ENCODE peak calls at places on chromosomes 1 and 21, in four cellular contexts. One of them, this sample, is unnamed.

GRCh38 chr1:183323849-183324683 is 94.1 kb downstream of the NMNAT2 start:
- DNase-seq in left ventricle myocardium inferior: no peak
- DNase-seq in astrocyte of the spinal cord: peak
- DNase-seq in GM23248: no peak
- DNase-seq in this sample: no peak

GRCh38 chr1:225454733-225455132 is 26.9 kb upstream of the LBR start:
- DNase-seq in left ventricle myocardium inferior: no peak
- DNase-seq in astrocyte of the spinal cord: peak
- DNase-seq in GM23248: peak
- DNase-seq in this sample: peak

GRCh38 chr21:37208741-37209225 is 58.4 kb downstream of the VPS26C start:
- DNase-seq in left ventricle myocardium inferior: no peak
- DNase-seq in astrocyte of the spinal cord: no peak
- DNase-seq in GM23248: no peak
- DNase-seq in this sample: no peak

GRCh38 chr1:84450916-84451315 is 28.1 kb upstream of the RPF1 start:
- DNase-seq in left ventricle myocardium inferior: no peak
- DNase-seq in astrocyte of the spinal cord: no peak
- DNase-seq in GM23248: peak
- DNase-seq in this sample: no peak

GRCh38 chr1:221718391-221719277 is 23.3 kb downstream of the DUSP10 start:
- DNase-seq in left ventricle myocardium inferior: no peak
- DNase-seq in astrocyte of the spinal cord: peak
- DNase-seq in GM23248: peak
- DNase-seq in this sample: peak

GRCh38 chr1:176118985-176119384 is 88.1 kb downstream of the COP1 start:
- DNase-seq in left ventricle myocardium inferior: no peak
- DNase-seq in astrocyte of the spinal cord: no peak
- DNase-seq in GM23248: peak
- DNase-seq in this sample: no peak

GRCh38 chr1:923131-923990 is at the start of gene SAMD11:
- DNase-seq in left ventricle myocardium inferior: peak
- DNase-seq in astrocyte of the spinal cord: peak
- DNase-seq in GM23248: peak
- DNase-seq in this sample: peak

GRCh38 chr1:212614398-212615091 is 6.0 kb downstream of the ATF3 start:
- DNase-seq in left ventricle myocardium inferior: no peak
- DNase-seq in astrocyte of the spinal cord: no peak
- DNase-seq in GM23248: no peak
- DNase-seq in this sample: no peak

GRCh38 chr1:91224878-91225277 is 179.8 kb downstream of the HFM1 start:
- DNase-seq in left ventricle myocardium inferior: no peak
- DNase-seq in astrocyte of the spinal cord: no peak
- DNase-seq in GM23248: no peak
- DNase-seq in this sample: no peak

GRCh38 chr21:32475162-32475812 is 62.8 kb downstream of the EVA1C start:
- DNase-seq in left ventricle myocardium inferior: no peak
- DNase-seq in astrocyte of the spinal cord: peak
- DNase-seq in GM23248: peak
- DNase-seq in this sample: no peak

GRCh38 chr1:16386454-16387113 is 19.5 kb downstream of the SZRD1 start:
- DNase-seq in left ventricle myocardium inferior: no peak
- DNase-seq in astrocyte of the spinal cord: peak
- DNase-seq in GM23248: peak
- DNase-seq in this sample: peak
- H3K4me3 ChIP-seq in left ventricle myocardium inferior: peak
- H3K4me3 ChIP-seq in astrocyte of the spinal cord: no peak
- H3K4me3 ChIP-seq in GM23248: peak
- H3K4me3 ChIP-seq in this sample: no peak

GRCh38 chr1:197198911-197199310 is 52.4 kb upstream of the ASPM start:
- DNase-seq in left ventricle myocardium inferior: no peak
- DNase-seq in astrocyte of the spinal cord: no peak
- DNase-seq in GM23248: peak
- DNase-seq in this sample: no peak
- H3K4me3 ChIP-seq in left ventricle myocardium inferior: peak
- H3K4me3 ChIP-seq in astrocyte of the spinal cord: peak
- H3K4me3 ChIP-seq in GM23248: peak
- H3K4me3 ChIP-seq in this sample: peak

GRCh38 chr1:206987873-206988272 is 17.6 kb upstream of the FCAMR start:
- DNase-seq in left ventricle myocardium inferior: no peak
- DNase-seq in astrocyte of the spinal cord: no peak
- DNase-seq in GM23248: no peak
- DNase-seq in this sample: no peak

GRCh38 chr1:206986885-206987284 is 16.6 kb upstream of the FCAMR start:
- DNase-seq in left ventricle myocardium inferior: no peak
- DNase-seq in astrocyte of the spinal cord: no peak
- DNase-seq in GM23248: no peak
- DNase-seq in this sample: no peak

GRCh38 chr1:206985162-206985749 is 15.0 kb upstream of the FCAMR start:
- DNase-seq in left ventricle myocardium inferior: no peak
- DNase-seq in astrocyte of the spinal cord: no peak
- DNase-seq in GM23248: no peak
- DNase-seq in this sample: no peak

GRCh38 chr1:206982216-206982615 is 12.0 kb upstream of the FCAMR start:
- DNase-seq in left ventricle myocardium inferior: peak
- DNase-seq in astrocyte of the spinal cord: peak
- DNase-seq in GM23248: peak
- DNase-seq in this sample: no peak

GRCh38 chr1:206986402-206986801 is 16.1 kb upstream of the FCAMR start:
- DNase-seq in left ventricle myocardium inferior: no peak
- DNase-seq in astrocyte of the spinal cord: no peak
- DNase-seq in GM23248: no peak
- DNase-seq in this sample: no peak
- H3K4me3 ChIP-seq in left ventricle myocardium inferior: no peak
- H3K4me3 ChIP-seq in astrocyte of the spinal cord: no peak
- H3K4me3 ChIP-seq in GM23248: no peak
- H3K4me3 ChIP-seq in this sample: no peak

DNA sequence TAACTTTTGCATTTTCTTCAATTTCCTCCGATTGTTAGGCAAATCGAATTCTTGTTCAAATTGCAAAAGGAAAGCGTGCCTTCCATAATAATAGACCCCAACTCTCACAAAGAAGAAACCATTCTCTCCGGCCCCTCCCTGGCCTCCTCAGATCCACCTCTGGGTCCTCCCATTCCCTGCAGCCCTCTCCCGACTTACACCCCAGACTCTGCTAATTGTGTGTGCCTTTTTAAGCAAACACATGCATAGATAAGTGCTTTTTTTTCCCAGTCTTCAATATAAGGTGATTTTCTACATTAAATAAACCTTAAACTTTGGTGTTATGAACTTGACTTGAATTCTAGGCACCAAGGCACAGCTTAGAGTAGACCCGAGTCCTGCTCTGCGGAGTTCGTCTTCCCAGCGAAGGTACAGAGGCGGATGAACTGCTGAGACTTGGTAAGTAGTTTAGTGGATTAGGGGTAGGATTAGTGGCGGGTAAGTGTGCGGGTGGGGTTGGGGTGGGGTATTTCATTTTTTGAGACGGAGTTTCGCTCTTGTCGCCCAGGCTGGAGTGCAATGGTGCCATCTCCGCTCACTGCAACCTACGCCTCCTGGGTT is 1.5 kb downstream of the L1TD1 start:
- DNase-seq in left ventricle myocardium inferior: no peak
- DNase-seq in astrocyte of the spinal cord: no peak
- DNase-seq in GM23248: no peak
- DNase-seq in this sample: no peak
- H3K4me3 ChIP-seq in left ventricle myocardium inferior: no peak
- H3K4me3 ChIP-seq in astrocyte of the spinal cord: no peak
- H3K4me3 ChIP-seq in GM23248: no peak
- H3K4me3 ChIP-seq in this sample: no peak

DNA sequence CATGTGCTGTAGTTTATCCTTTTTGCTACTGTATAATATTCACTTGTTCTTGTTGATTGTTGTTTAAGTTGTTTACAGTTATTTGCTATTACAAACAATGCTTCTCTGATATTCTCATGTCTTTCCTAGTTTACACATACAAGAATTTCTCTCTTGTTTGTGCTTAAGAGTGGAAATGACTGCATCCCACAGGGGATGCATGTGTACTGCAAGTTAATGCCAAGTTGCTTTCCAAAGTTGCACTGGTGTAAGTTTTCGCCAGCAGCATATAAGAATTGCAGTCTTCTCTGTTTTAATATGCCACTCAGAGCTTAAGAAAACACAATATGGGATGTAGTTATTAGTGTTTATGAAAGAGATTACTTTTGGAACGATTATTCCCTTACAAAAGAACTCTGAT is 97.7 kb downstream of the NEK7 start:
- DNase-seq in left ventricle myocardium inferior: no peak
- DNase-seq in astrocyte of the spinal cord: no peak
- DNase-seq in GM23248: peak
- DNase-seq in this sample: no peak
- H3K4me3 ChIP-seq in left ventricle myocardium inferior: no peak
- H3K4me3 ChIP-seq in astrocyte of the spinal cord: no peak
- H3K4me3 ChIP-seq in GM23248: no peak
- H3K4me3 ChIP-seq in this sample: no peak

DNA sequence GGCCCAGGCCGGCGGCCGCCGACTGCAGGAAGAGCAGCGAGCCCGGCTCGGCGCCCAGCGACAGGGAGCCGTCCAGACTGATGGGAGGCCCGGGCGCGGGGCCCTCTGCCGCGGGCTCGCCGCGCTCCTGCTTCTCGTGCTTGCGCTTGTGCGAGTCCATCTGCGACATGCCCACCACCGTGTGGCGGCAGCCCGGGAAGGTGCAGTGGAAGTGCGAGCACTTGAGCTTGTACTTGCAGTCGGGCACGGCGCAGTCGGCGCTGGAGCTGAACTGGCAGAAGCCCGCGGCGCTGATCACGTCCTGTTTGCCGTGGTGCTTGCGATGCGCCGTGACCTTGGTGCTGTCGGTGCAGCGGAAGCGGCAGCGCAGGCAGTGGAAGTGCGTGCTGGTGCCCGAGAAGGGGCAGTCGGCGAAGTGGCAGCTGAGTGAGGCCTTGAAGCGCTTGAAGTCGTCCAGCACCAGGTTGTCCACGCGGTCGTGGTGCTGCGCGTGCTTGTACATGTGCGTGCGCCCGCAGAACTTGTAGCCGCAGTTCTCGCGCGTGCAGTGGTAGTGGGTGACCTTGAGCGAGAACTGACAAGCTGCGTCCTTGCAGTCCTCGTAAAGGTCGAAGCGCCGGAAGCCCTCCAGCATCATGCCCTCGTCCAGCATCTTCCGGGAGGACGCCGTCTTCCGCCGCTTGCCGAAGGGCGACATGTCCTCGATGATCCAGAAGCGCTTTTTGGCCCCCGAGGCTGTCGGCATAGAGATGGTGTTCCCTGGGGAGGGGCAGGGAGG is 157.0 kb downstream of the CASZ1 start:
- DNase-seq in left ventricle myocardium inferior: no peak
- DNase-seq in astrocyte of the spinal cord: no peak
- DNase-seq in GM23248: no peak
- DNase-seq in this sample: no peak
- H3K4me3 ChIP-seq in left ventricle myocardium inferior: no peak
- H3K4me3 ChIP-seq in astrocyte of the spinal cord: no peak
- H3K4me3 ChIP-seq in GM23248: no peak
- H3K4me3 ChIP-seq in this sample: no peak